ENCODE peak calls at places on chromosomes 12 and 14, in five cellular contexts. R is CD14-positive monocyte, O is kidney glomerular epithelial cell, X is left cardiac atrium, D is OCI-LY7. H is an unnamed sample.
A peak's percentile ranks its signal among the peaks of the same experiment; 100 is the strongest.

GRCh38 chr12:86496595-86496994 is 240.4 kb upstream of the MGAT4C start:
- DNase-seq in R (no peak), X (no peak), O (no peak), D (no peak), H (no peak)

GRCh38 chr12:50024804-50025186 is 499 bp downstream of the RACGAP1 start:
- DNase-seq in O (no peak), D (peak; percentile 38), R (no peak), X (no peak), H (no peak)

GRCh38 chr14:90397401-90398314 is 829 bp downstream of the CALM1 start:
- DNase-seq in O (no peak), X (peak; percentile 82), R (peak; percentile 49), D (peak; percentile 75), H (peak; percentile 56)

GRCh38 chr12:116959845-116960514 is 49.2 kb downstream of the FBXW8 start:
- DNase-seq in O (no peak), X (no peak), D (no peak), R (no peak), H (no peak)

GRCh38 chr12:122322501-122322900 is 56.2 kb upstream of the VPS33A start:
- DNase-seq in O (peak; percentile 56), R (no peak), X (no peak), D (no peak), H (no peak)

GRCh38 chr14:54502602-54503001 is 7.1 kb upstream of the CGRRF1 start:
- DNase-seq in X (no peak), O (no peak), R (no peak), D (no peak), H (no peak)

GRCh38 chr12:104877107-104877705 is 80.9 kb downstream of the SLC41A2 start:
- DNase-seq in X (no peak), O (peak; percentile 6), D (peak; percentile 44), R (no peak), H (peak; percentile 8)

GRCh38 chr12:126019385-126019784 is 954.1 kb downstream of the AACS start:
- DNase-seq in O (no peak), X (no peak), R (no peak), D (no peak), H (no peak)

GRCh38 chr12:51997156-51997555 is 9.6 kb upstream of the TAMALIN start:
- DNase-seq in O (no peak), R (no peak), X (no peak), D (no peak), H (no peak)

H was measured in effector memory CD4-positive, alpha-beta T cell.